ENCODE peak calls at places on chromosomes 11 and 22, in ten cellular contexts. W is memory B cell; L is esophagus squamous epithelium; C is tibial artery; R is uterus; V is EL; A is neuronal stem cell; G is activated CD8-positive, alpha-beta memory T cell treated with anti-CD3 and anti-CD28 coated beads, Interleukin-2, amount 50 U/mL, for 4 hours; E is NCI-H2171 treated with DMSO at 0.1 percent for 48 hours; D is aorta. K is an unnamed sample.

GRCh38 chr11:115996808-115997188 is 492.6 kb upstream of the CADM1 start:
- DNase-seq in D (peak), E (no peak), W (no peak), A (no peak), R (no peak), V (no peak), G (no peak), C (no peak), L (no peak), K (no peak)

GRCh38 chr22:24230911-24231656 is 13.8 kb downstream of the GGT5 start:
- DNase-seq in R (no peak), C (no peak), W (peak), A (no peak), L (no peak), D (no peak), V (no peak), E (no peak), G (peak), K (no peak)

GRCh38 chr22:23137905-23138520 is 3.8 kb downstream of the RSPH14 start:
- DNase-seq in C (no peak), E (no peak), D (no peak), V (peak), W (peak), R (no peak), L (no peak), A (no peak), G (no peak), K (no peak)

GRCh38 chr11:11215944-11216343 is 137.1 kb downstream of the CSNK2A3 start:
- DNase-seq in C (no peak), L (no peak), E (no peak), V (no peak), D (no peak), G (no peak), R (no peak), W (no peak), A (no peak), K (no peak)

GRCh38 chr11:76610871-76611475 is 59.6 kb downstream of the LRRC32 start:
- DNase-seq in G (peak), W (no peak), C (no peak), E (peak), L (no peak), A (no peak), R (no peak), V (no peak), D (peak), K (no peak)

GRCh38 chr11:77322506-77322905 is 21.0 kb upstream of the GDPD4 start:
- DNase-seq in E (no peak), C (no peak), L (no peak), W (no peak), G (no peak), A (no peak), D (no peak), R (no peak), V (peak), K (peak)

GRCh38 chr22:38204784-38205183 is 3.0 kb downstream of the MAFF start:
- DNase-seq in G (no peak), L (no peak), V (no peak), D (no peak), W (peak), C (no peak), E (no peak), R (no peak), A (no peak), K (no peak)

GRCh38 chr11:112958670-112959069 is 2.5 kb upstream of the NCAM1 start:
- DNase-seq in G (no peak), V (no peak), A (no peak), L (no peak), E (no peak), W (no peak), D (no peak), R (peak), C (no peak), K (no peak)

GRCh38 chr22:19120829-19121630 is 1.2 kb downstream of the DGCR2 start:
- DNase-seq in R (no peak), A (no peak), V (peak), C (no peak), W (no peak), E (no peak), D (no peak), G (peak), L (no peak), K (peak)

GRCh38 chr22:37862570-37863325 is 13.5 kb downstream of the EIF3L start:
- DNase-seq in R (no peak), C (no peak), D (no peak), G (no peak), A (no peak), L (no peak), E (no peak), V (no peak), W (no peak), K (no peak)

GRCh38 chr22:46551321-46551720 is 13.9 kb upstream of the CELSR1 start:
- DNase-seq in G (no peak), E (no peak), R (no peak), C (no peak), L (no peak), D (peak), V (no peak), W (no peak), A (no peak), K (no peak)

GRCh38 chr11:14261094-14261493 is 97.9 kb downstream of the RRAS2 start:
- DNase-seq in A (no peak), L (no peak), D (no peak), V (no peak), C (no peak), W (no peak), R (no peak), G (no peak), E (no peak), K (no peak)

GRCh38 chr11:61714316-61714715 is 34.1 kb downstream of the DAGLA start:
- DNase-seq in A (no peak), C (no peak), G (no peak), V (no peak), E (no peak), D (no peak), L (no peak), R (no peak), W (no peak), K (no peak)

GRCh38 chr11:14641801-14642200 is 1.8 kb upstream of the PDE3B start:
- DNase-seq in C (no peak), W (no peak), R (no peak), E (no peak), V (no peak), L (no peak), A (no peak), D (no peak), G (no peak), K (no peak)

GRCh38 chr11:11843233-11843632 is 1.5 kb downstream of the USP47 start:
- DNase-seq in D (no peak), E (peak), W (peak), A (no peak), L (no peak), G (no peak), R (no peak), C (no peak), V (peak), K (peak)

GRCh38 chr11:118742304-118742703 is 48.7 kb downstream of the DDX6 start:
- DNase-seq in V (no peak), D (no peak), E (peak), R (no peak), A (no peak), G (no peak), C (no peak), L (no peak), W (no peak), K (no peak)

GRCh38 chr11:8858808-8859207 is 52.2 kb upstream of the AKIP1 start:
- DNase-seq in D (no peak), R (no peak), V (no peak), A (no peak), E (no peak), G (no peak), L (no peak), W (no peak), C (no peak), K (no peak)

GRCh38 chr11:121237686-121238658 is 54.6 kb upstream of the SC5D start:
- DNase-seq in D (no peak), C (no peak), E (no peak), A (no peak), L (no peak), G (no peak), R (peak), W (no peak), V (no peak), K (no peak)

GRCh38 chr11:68980776-68981065 is at the start of gene MRGPRD:
- DNase-seq in W (no peak), D (no peak), L (no peak), V (no peak), C (no peak), E (no peak), G (no peak), A (no peak), R (no peak), K (no peak)

GRCh38 chr11:7657306-7658025 is 15.8 kb downstream of the CYB5R2 start:
- DNase-seq in D (peak), V (peak), E (peak), L (no peak), W (no peak), R (peak), G (no peak), C (peak), A (peak), K (peak)

GRCh38 chr11:70511345-70511744 is 113.0 kb downstream of the CTTN start:
- DNase-seq in W (no peak), C (no peak), G (no peak), E (no peak), A (no peak), V (no peak), D (no peak), R (no peak), L (no peak), K (no peak)